ENCODE peak calls at places on chromosomes 5 and 9, in five cellular contexts. Q is Panc1, X is body of pancreas, L is PC-3, D is ascending aorta. G is an unnamed sample.

GRCh38 chr9:34379334-34380033 is 2.8 kb upstream of the MYORG start:
- DNase-seq in Q (peak; percentile 85), D (peak; percentile 72), X (peak; percentile 88), L (peak; percentile 86), G (peak; percentile 53)

GRCh38 chr5:1315709-1316587 is 21.1 kb upstream of the TERT start:
- DNase-seq in Q (no peak), X (peak; percentile 90), D (no peak), L (peak; percentile 97), G (no peak)

GRCh38 chr5:31470608-31471007 is 61.3 kb downstream of the DROSHA start:
- DNase-seq in X (no peak), D (no peak), Q (no peak), L (peak; percentile 16), G (peak; percentile 39)

GRCh38 chr9:122124528-122124927 is 31.4 kb upstream of the TTLL11 start:
- DNase-seq in X (no peak), L (no peak), Q (no peak), D (no peak), G (no peak)

GRCh38 chr5:149297340-149298023 is 25.8 kb downstream of the AFAP1L1 start:
- DNase-seq in D (no peak), L (no peak), X (no peak), Q (no peak), G (no peak)

GRCh38 chr5:150398432-150399157 is 14.1 kb downstream of the CD74 start:
- DNase-seq in D (no peak), X (no peak), L (no peak), Q (no peak), G (no peak)

GRCh38 chr9:121440265-121440664 is 59.4 kb downstream of the GGTA1 start:
- DNase-seq in Q (no peak), D (no peak), X (no peak), L (peak; percentile 56), G (no peak)

GRCh38 chr5:168676499-168676898 is 97.3 kb upstream of the PANK3 start:
- DNase-seq in D (no peak), L (no peak), X (no peak), Q (no peak), G (no peak)

GRCh38 chr5:68264024-68264956 is 48.7 kb downstream of the PIK3R1 start:
- DNase-seq in L (no peak), Q (no peak), D (no peak), X (peak; percentile 63), G (peak; percentile 39)

GRCh38 chr5:75130818-75131349 is 78.5 kb upstream of the GCNT4 start:
- DNase-seq in X (no peak), L (no peak), D (no peak), Q (no peak), G (no peak)

GRCh38 chr9:757246-757881 is 84.1 kb upstream of the DMRT1 start:
- DNase-seq in L (peak; percentile 57), X (peak; percentile 46), Q (no peak), D (no peak), G (peak; percentile 58)

GRCh38 chr5:103336967-103337366 is 78.4 kb downstream of the MACIR start:
- DNase-seq in Q (no peak), L (no peak), D (no peak), X (no peak), G (no peak)

GRCh38 chr9:99050292-99050911 is 54.5 kb upstream of the TGFBR1 start:
- DNase-seq in X (no peak), L (peak; percentile 86), Q (peak; percentile 81), D (no peak), G (peak; percentile 51)

GRCh38 chr5:45862763-45863162 is 166.6 kb upstream of the HCN1 start:
- DNase-seq in X (no peak), D (no peak), L (peak; percentile 6), Q (no peak), G (no peak)

GRCh38 chr5:10330511-10331105 is 22.9 kb upstream of the MARCHF6 start:
- DNase-seq in D (no peak), X (no peak), L (no peak), Q (no peak), G (peak; percentile 82)

GRCh38 chr9:30796806-30797205 is 1587.6 kb upstream of the ACO1 start:
- DNase-seq in Q (no peak), X (peak; percentile 11), D (no peak), L (no peak), G (no peak)

GRCh38 chr5:8650197-8650596 is 781.2 kb downstream of the MTRR start:
- DNase-seq in X (no peak), L (peak; percentile 19), Q (no peak), D (no peak), G (no peak)

GRCh38 chr5:141488591-141489478 is at the start of gene PCDHGC5:
- DNase-seq in L (peak; percentile 71), Q (no peak), X (no peak), D (no peak), G (peak; percentile 83)

GRCh38 chr5:55758714-55759113 is 20.9 kb downstream of the DDX4 start:
- DNase-seq in D (no peak), L (no peak), Q (no peak), X (no peak), G (no peak)

GRCh38 chr5:180343110-180343845 is 9.9 kb downstream of the GFPT2 start:
- DNase-seq in L (no peak), Q (no peak), X (peak; percentile 3), D (no peak), G (peak; percentile 85)

GRCh38 chr9:85940275-85940831 is 593 bp upstream of the NAA35 start:
- DNase-seq in X (no peak), D (no peak), L (no peak), Q (no peak), G (no peak)

GRCh38 chr5:34053133-34053532 is 10.1 kb upstream of the C1QTNF3 start:
- DNase-seq in D (no peak), X (no peak), Q (no peak), L (peak; percentile 89), G (peak; percentile 39)

GRCh38 chr5:66991746-66992145 is 204.9 kb downstream of the CD180 start:
- DNase-seq in L (no peak), D (no peak), X (no peak), Q (no peak), G (no peak)

GRCh38 chr9:120443489-120443888 is 136.5 kb downstream of the CDK5RAP2 start:
- DNase-seq in Q (no peak), L (no peak), X (no peak), D (no peak), G (peak; percentile 43)

GRCh38 chr9:126376311-126376902 is 49.8 kb downstream of the MVB12B start:
- DNase-seq in Q (no peak), X (no peak), D (no peak), L (no peak), G (no peak)

GRCh38 chr5:107670028-107670926 is 460 bp downstream of the EFNA5 start:
- DNase-seq in L (peak; percentile 43), D (no peak), X (peak; percentile 22), Q (no peak), G (peak; percentile 59)

GRCh38 chr9:132201780-132202703 is 40.2 kb downstream of the NTNG2 start:
- DNase-seq in Q (no peak), D (no peak), X (peak; percentile 42), L (no peak), G (no peak)

GRCh38 chr5:150598821-150599273 is 41.6 kb upstream of the SYNPO start:
- DNase-seq in L (no peak), X (no peak), D (no peak), Q (no peak), G (no peak)

GRCh38 chr5:43773032-43773830 is 170.3 kb downstream of the NNT start:
- DNase-seq in D (no peak), L (peak; percentile 56), Q (no peak), X (no peak), G (peak; percentile 49)

GRCh38 chr5:59337240-59337639 is 556.3 kb downstream of the PDE4D start:
- DNase-seq in X (no peak), D (no peak), Q (no peak), L (no peak), G (no peak)

GRCh38 chr5:45847877-45848276 is 151.7 kb upstream of the HCN1 start:
- DNase-seq in Q (no peak), L (no peak), D (no peak), X (no peak), G (no peak)

GRCh38 chr5:96528816-96529474 is 95.9 kb upstream of the PCSK1 start:
- DNase-seq in Q (no peak), D (no peak), X (no peak), L (no peak), G (no peak)

DNA sequence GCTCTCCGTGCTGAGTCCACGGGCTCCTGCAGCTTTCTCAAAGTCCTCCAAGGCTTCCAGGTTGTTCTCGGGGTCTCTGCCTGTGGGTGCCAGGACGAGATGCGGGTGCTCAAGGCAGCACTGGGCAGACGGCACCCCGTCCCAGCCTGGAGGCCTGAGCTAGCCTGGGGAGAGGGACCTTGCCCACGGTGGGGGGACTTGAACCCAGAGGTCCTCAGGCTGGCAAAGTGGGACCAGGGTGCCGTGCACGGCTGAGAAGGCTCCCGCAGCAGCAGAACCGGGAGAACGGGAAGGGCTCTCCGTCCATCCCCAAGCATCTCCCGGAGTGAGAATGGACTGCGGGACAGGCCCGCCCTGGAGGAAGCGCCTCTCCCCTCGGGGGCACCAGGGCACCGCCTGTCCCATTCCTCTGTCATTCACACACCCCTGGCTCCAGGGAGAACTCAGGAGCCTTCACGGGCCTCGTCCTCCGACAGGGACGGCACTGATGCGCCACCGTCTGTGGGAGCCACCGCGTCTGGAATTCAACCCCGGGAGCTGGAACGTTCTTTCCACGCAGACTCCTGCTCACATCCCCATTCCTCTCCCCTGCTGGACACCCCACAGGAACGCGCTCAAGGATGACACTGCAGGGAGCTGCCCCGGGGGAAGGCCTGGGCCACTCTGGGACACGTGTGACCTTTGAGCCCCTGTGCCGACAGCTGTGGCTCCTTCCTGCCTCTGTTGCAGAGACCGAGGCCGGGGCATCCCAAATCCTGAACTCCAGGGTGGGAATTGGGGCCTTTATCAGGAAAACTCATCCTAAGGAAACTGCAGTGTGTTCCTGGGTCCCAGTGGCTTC is 16.3 kb upstream of the OBP2B start:
- DNase-seq in Q (no peak), X (no peak), D (no peak), L (no peak), G (no peak)
- H3K27me3 ChIP-seq in Q (no peaks in the 10 kb centered on the region), X (no peaks in the 10 kb centered on the region), D (no peaks in the 10 kb centered on the region), L (no peaks in the 10 kb centered on the region), G (no peaks in the 10 kb centered on the region)

DNA sequence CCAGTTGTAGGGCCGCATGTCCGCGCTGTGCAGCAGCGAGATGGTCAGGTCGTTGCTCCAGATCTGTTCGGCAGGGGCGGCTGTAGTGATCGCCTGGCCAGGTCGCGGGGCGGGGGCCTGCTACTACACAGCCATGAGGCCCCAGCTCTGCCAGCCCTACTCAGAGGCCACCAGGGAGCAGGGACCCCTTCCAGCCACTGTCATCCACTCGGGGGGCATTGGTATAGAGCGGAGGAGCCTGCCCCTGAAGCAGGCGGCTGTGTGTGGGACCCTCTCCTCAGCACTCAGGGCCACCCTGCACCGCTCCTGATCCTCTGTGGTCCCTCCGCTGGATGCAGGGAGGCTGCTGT is 1.7 kb downstream of the FBXW5 start:
- DNase-seq in L (no peak), Q (no peak), X (peak; percentile 22), D (no peak), G (no peak)
- H3K36me3 ChIP-seq in L (no peaks in the 10 kb centered on the region), Q (peaks cover 7% of the 10 kb centered on the region), X (peaks cover 26% of the 10 kb centered on the region), D (peaks cover 41% of the 10 kb centered on the region), G (peaks cover 38% of the 10 kb centered on the region)

GRCh38 chr5:88875609-88876234 is 7.3 kb downstream of the MEF2C start:
- DNase-seq in Q (no peak), X (no peak), L (peak; percentile 49), D (no peak), G (peak; percentile 71)
- H3K4me3 ChIP-seq in Q (peak overlapping the region; percentile 2), X (no peak overlapping the region), L (peak overlapping the region; percentile 25), D (peak overlapping the region; percentile 83), G (peak overlapping the region; percentile 18)

DNA sequence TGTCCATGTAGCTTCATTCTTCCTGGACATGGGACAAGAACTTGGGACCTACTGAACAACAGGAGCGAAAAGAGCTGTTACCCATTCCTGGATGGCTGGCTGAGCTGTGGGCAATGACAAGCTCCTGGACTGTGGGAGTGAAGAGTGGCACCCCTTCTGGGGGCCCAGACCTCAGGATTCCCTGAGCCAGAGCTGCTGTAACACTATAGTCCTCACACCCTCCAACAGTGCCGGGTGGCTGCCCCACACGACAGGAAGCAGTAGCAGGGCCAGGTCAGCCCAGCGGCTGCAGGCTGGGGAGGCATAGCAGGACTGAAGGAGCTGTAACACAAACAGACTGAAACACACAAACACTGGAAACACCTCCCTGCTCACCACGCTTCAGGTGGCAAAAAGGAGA is 169.7 kb upstream of the IRX2 start:
- DNase-seq in L (no peak), Q (no peak), D (no peak), X (no peak), G (no peak)
- H3K27me3 ChIP-seq in L (no peaks in the 10 kb centered on the region), Q (no peaks in the 10 kb centered on the region), D (no peaks in the 10 kb centered on the region), X (no peaks in the 10 kb centered on the region), G (peaks cover 4% of the 10 kb centered on the region)